ENCODE peak calls at places on chromosome 12, in four cellular contexts. B is HEK293T, W is HepG2, T is GM12878. Q is an unnamed sample.

GRCh38 chr12:66693901-66694513 is 15.1 kb upstream of the GRIP1 start:
- DNase-seq in B (peak; percentile 47), T (peak; percentile 23), W (peak; percentile 35), Q (peak; percentile 36)

GRCh38 chr12:78315018-78315417 is 484.3 kb downstream of the NAV3 start:
- DNase-seq in W (no peak), T (no peak), B (peak; percentile 33), Q (no peak)

GRCh38 chr12:96146747-96147146 is 47.4 kb upstream of the ELK3 start:
- DNase-seq in B (no peak), T (no peak), W (no peak), Q (no peak)

GRCh38 chr12:67068773-67069450 is 200.2 kb upstream of the CAND1 start:
- DNase-seq in T (no peak), B (peak; percentile 52), W (peak; percentile 3), Q (peak; percentile 24)

GRCh38 chr12:98402671-98403070 is 112.7 kb upstream of the TMPO start:
- DNase-seq in T (no peak), W (no peak), B (no peak), Q (no peak)

GRCh38 chr12:25866586-25867378 is 91.7 kb upstream of the RASSF8 start:
- DNase-seq in T (no peak), W (no peak), B (peak; percentile 7), Q (no peak)

GRCh38 chr12:67451206-67451605 is 182.0 kb downstream of the CAND1 start:
- DNase-seq in B (no peak), W (no peak), T (no peak), Q (no peak)

GRCh38 chr12:67237231-67237630 is 31.9 kb upstream of the CAND1 start:
- DNase-seq in B (no peak), T (no peak), W (peak; percentile 28), Q (no peak)

GRCh38 chr12:122981036-122981471 is 573 bp downstream of the ARL6IP4 start:
- DNase-seq in B (peak; percentile 39), W (no peak), T (no peak), Q (peak; percentile 52)

GRCh38 chr12:132560421-132560830 is 50.0 kb downstream of the LRCOL1 start:
- DNase-seq in B (peak; percentile 51), W (no peak), T (no peak), Q (peak; percentile 66)

GRCh38 chr12:21940972-21941521 is at the start of gene ABCC9:
- DNase-seq in B (peak; percentile 55), W (no peak), T (no peak), Q (peak; percentile 4)

GRCh38 chr12:80352476-80352875 is 91.6 kb upstream of the PTPRQ start:
- DNase-seq in W (no peak), B (no peak), T (no peak), Q (no peak)
- TF ChIP-seq TARDBP in W (no peak), B (no peak), T (no peak), Q (no peak)

GRCh38 chr12:113461666-113462065 is 10.0 kb downstream of the LHX5 start:
- DNase-seq in W (peak; percentile 45), T (no peak), B (peak; percentile 60), Q (peak; percentile 69)
- TF ChIP-seq TARDBP in W (no peak), T (no peak), B (no peak), Q (no peak)

GRCh38 chr12:130194154-130194553 is 31.9 kb downstream of the FZD10 start:
- DNase-seq in T (no peak), B (no peak), W (no peak), Q (no peak)

GRCh38 chr12:130196827-130197226 is 34.6 kb downstream of the FZD10 start:
- DNase-seq in W (no peak), B (no peak), T (no peak), Q (no peak)

GRCh38 chr12:130195369-130195768 is 33.1 kb downstream of the FZD10 start:
- DNase-seq in W (no peak), T (no peak), B (no peak), Q (no peak)

GRCh38 chr12:130195776-130196175 is 33.5 kb downstream of the FZD10 start:
- DNase-seq in B (no peak), W (no peak), T (no peak), Q (no peak)

GRCh38 chr12:130192667-130193345 is 30.5 kb downstream of the FZD10 start:
- DNase-seq in B (peak; percentile 20), T (no peak), W (peak; percentile 3), Q (no peak)
- TF ChIP-seq TARDBP in B (no peak), T (no peak), W (no peak), Q (no peak)

DNA sequence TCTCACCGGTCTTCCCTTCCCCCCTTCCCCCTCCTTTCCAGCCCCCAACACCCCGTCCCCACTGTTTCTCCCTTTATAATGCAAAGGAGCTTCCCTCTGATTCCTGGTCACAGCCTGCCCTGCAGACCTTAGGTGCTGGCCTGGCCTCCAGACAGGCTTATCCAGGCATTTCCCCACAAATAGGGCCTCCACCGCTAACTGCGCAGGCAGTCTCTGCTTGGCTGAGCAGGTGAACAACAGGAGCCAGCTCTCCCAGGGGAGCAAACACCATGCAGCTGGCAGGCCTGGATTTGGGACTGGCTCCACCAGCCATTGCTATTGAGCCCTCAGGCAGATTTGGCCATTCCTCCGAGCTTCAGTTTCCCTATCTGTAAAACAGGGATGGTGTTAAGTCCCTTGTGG is 46.0 kb downstream of the SMIM41 start:
- DNase-seq in B (peak; percentile 2), T (no peak), W (no peak), Q (no peak)
- TF ChIP-seq TARDBP in B (no peak), T (no peak), W (no peak), Q (no peak)

GRCh38 chr12:6925543-6926279 is 2.0 kb upstream of the ATN1 start:
- DNase-seq in B (no peak), W (no peak), T (no peak), Q (no peak)
- TF ChIP-seq TARDBP in B (no peak), W (no peak), T (no peak), Q (no peak)

Q was measured in K562.